ENCODE peak calls at places on chromosomes 1 and 21, in nine cellular contexts. L, U, I, W, P, N, Z, G and Y are unnamed samples.

GRCh38 chr1:245537992-245538391 is 383.2 kb downstream of the KIF26B start:
- DNase-seq in L (no peak), U (no peak), I (no peak), W (no peak), P (no peak), N (no peak), Z (no peak), G (no peak), Y (no peak)

GRCh38 chr1:25735956-25736529 is 64.0 kb upstream of the SELENON start:
- DNase-seq in L (no peak), U (no peak), I (no peak), W (peak), P (no peak), N (no peak), Z (no peak), G (no peak), Y (no peak)

GRCh38 chr21:38989745-38990423 is 184.2 kb downstream of the ETS2 start:
- DNase-seq in L (peak), U (no peak), I (no peak), W (no peak), P (peak), N (no peak), Z (no peak), G (no peak), Y (no peak)

GRCh38 chr1:41767534-41767933 is 151.2 kb downstream of the HIVEP3 start:
- DNase-seq in L (no peak), U (no peak), I (no peak), W (no peak), P (no peak), N (no peak), Z (no peak), G (no peak), Y (no peak)

GRCh38 chr1:61165402-61165801 is 83.0 kb downstream of the NFIA start:
- DNase-seq in L (no peak), U (no peak), I (no peak), W (no peak), P (no peak), N (no peak), Z (no peak), G (no peak), Y (no peak)

GRCh38 chr1:41387667-41388091 is 26.4 kb downstream of the FOXO6 start:
- DNase-seq in L (no peak), U (peak), I (no peak), W (peak), P (no peak), N (peak), Z (peak), G (no peak), Y (peak)

GRCh38 chr1:32539584-32540571 is 651 bp downstream of the ZBTB8A start:
- DNase-seq in L (peak), U (peak), I (no peak), W (peak), P (peak), N (peak), Z (peak), G (no peak), Y (peak)

GRCh38 chr1:248822148-248823032 is 3.3 kb downstream of the SH3BP5L start:
- DNase-seq in L (no peak), U (no peak), I (peak), W (no peak), P (no peak), N (no peak), Z (no peak), G (no peak), Y (peak)

GRCh38 chr1:235913311-235913710 is 46.6 kb upstream of the LYST start:
- DNase-seq in L (peak), U (no peak), I (no peak), W (no peak), P (no peak), N (no peak), Z (no peak), G (no peak), Y (no peak)

GRCh38 chr1:210394281-210394798 is 65.6 kb downstream of the HHAT start:
- DNase-seq in L (no peak), U (no peak), I (no peak), W (no peak), P (no peak), N (no peak), Z (no peak), G (peak), Y (no peak)

GRCh38 chr1:200918006-200918405 is 23.3 kb downstream of the INAVA start:
- DNase-seq in L (no peak), U (no peak), I (no peak), W (no peak), P (no peak), N (peak), Z (no peak), G (no peak), Y (no peak)

GRCh38 chr1:28833396-28833795 is 21.4 kb downstream of the OPRD1 start:
- DNase-seq in L (no peak), U (no peak), I (no peak), W (no peak), P (no peak), N (no peak), Z (no peak), G (no peak), Y (no peak)

GRCh38 chr1:214532070-214532469 is 19.3 kb downstream of the PTPN14 start:
- DNase-seq in L (no peak), U (no peak), I (no peak), W (no peak), P (no peak), N (no peak), Z (no peak), G (no peak), Y (no peak)

GRCh38 chr1:180916771-180917170 is 4.1 kb downstream of the KIAA1614 start:
- DNase-seq in L (no peak), U (no peak), I (no peak), W (no peak), P (no peak), N (peak), Z (no peak), G (no peak), Y (no peak)

GRCh38 chr1:192831706-192832355 is 23.0 kb downstream of the RGS2 start:
- DNase-seq in L (no peak), U (no peak), I (no peak), W (no peak), P (no peak), N (no peak), Z (no peak), G (no peak), Y (no peak)

DNA sequence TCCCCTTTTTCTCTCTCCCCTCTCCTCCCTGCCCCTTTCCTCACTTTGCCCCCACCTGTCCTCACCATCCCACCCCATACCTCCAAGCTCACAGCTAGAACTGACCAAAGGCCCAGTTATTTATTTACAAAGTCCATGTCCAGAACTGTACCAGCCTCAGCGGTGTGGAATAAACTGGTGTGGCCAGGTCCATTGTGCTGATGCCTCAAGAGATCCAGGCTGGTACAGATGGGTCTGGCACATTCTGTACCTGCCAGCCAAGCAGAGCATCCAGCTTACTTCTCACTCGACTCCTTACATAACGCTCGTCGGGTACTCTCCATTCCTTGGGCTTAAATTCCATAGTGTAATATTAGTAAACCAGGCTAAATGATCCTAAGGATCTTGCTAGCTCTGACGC is 11.8 kb downstream of the PDZK1IP1 start:
- DNase-seq in L (no peak), U (no peak), I (peak), W (no peak), P (no peak), N (no peak), Z (no peak), G (no peak), Y (no peak)
- H3K4me3 ChIP-seq in L (no peak), U (no peak), I (no peak), W (no peak), P (no peak), N (no peak), Z (no peak), G (no peak), Y (no peak)

GRCh38 chr21:43320526-43320925 is 106.4 kb downstream of the SIK1 start:
- DNase-seq in L (no peak), U (no peak), I (no peak), W (no peak), P (no peak), N (no peak), Z (no peak), G (no peak), Y (no peak)

GRCh38 chr21:43321611-43322010 is 105.3 kb downstream of the SIK1 start:
- DNase-seq in L (no peak), U (no peak), I (no peak), W (no peak), P (no peak), N (peak), Z (no peak), G (no peak), Y (no peak)

GRCh38 chr21:43322311-43322710 is 104.6 kb downstream of the SIK1 start:
- DNase-seq in L (no peak), U (no peak), I (no peak), W (no peak), P (no peak), N (no peak), Z (no peak), G (no peak), Y (no peak)

GRCh38 chr21:43322805-43323204 is 104.1 kb downstream of the SIK1 start:
- DNase-seq in L (no peak), U (no peak), I (no peak), W (no peak), P (no peak), N (no peak), Z (no peak), G (no peak), Y (no peak)

GRCh38 chr21:43321111-43321510 is 105.8 kb downstream of the SIK1 start:
- DNase-seq in L (no peak), U (no peak), I (no peak), W (no peak), P (no peak), N (peak), Z (no peak), G (no peak), Y (no peak)
- H3K27ac ChIP-seq in L (no peak), U (no peak), I (no peak), W (no peak), P (no peak), N (no peak), Z (no peak), G (no peak), Y (no peak)

GRCh38 chr1:85569737-85570404 is 10.7 kb upstream of the CCN1 start:
- DNase-seq in L (no peak), U (no peak), I (no peak), W (no peak), P (no peak), N (no peak), Z (no peak), G (no peak), Y (no peak)

GRCh38 chr1:85570446-85571180 is 9.9 kb upstream of the CCN1 start:
- DNase-seq in L (peak), U (no peak), I (no peak), W (no peak), P (no peak), N (no peak), Z (no peak), G (no peak), Y (no peak)

GRCh38 chr1:85569122-85569521 is 11.4 kb upstream of the CCN1 start:
- DNase-seq in L (peak), U (no peak), I (no peak), W (no peak), P (no peak), N (no peak), Z (no peak), G (no peak), Y (no peak)

GRCh38 chr1:85566890-85567289 is 13.7 kb upstream of the CCN1 start:
- DNase-seq in L (no peak), U (no peak), I (no peak), W (no peak), P (no peak), N (no peak), Z (no peak), G (no peak), Y (no peak)

GRCh38 chr1:85568660-85569059 is 11.9 kb upstream of the CCN1 start:
- DNase-seq in L (no peak), U (no peak), I (no peak), W (no peak), P (no peak), N (no peak), Z (no peak), G (no peak), Y (no peak)
- H3K4me3 ChIP-seq in L (no peak), U (no peak), I (no peak), W (no peak), P (no peak), N (no peak), Z (no peak), G (no peak), Y (no peak)

GRCh38 chr1:53172751-53173498 is 23.7 kb upstream of the CPT2 start:
- DNase-seq in L (no peak), U (peak), I (no peak), W (no peak), P (no peak), N (no peak), Z (peak), G (no peak), Y (peak)
- H3K27ac ChIP-seq in L (no peak), U (peak), I (no peak), W (no peak), P (no peak), N (no peak), Z (no peak), G (no peak), Y (no peak)

GRCh38 chr1:202578001-202578500 is 132.2 kb downstream of the SYT2 start:
- DNase-seq in L (no peak), U (no peak), I (no peak), W (no peak), P (no peak), N (no peak), Z (peak), G (no peak), Y (no peak)
- H3K4me3 ChIP-seq in L (no peak), U (no peak), I (no peak), W (no peak), P (no peak), N (no peak), Z (no peak), G (no peak), Y (no peak)

GRCh38 chr1:101388904-101389546 is 152.2 kb downstream of the S1PR1 start:
- DNase-seq in L (no peak), U (no peak), I (no peak), W (no peak), P (no peak), N (no peak), Z (no peak), G (no peak), Y (no peak)
- H3K27ac ChIP-seq in L (no peak), U (no peak), I (no peak), W (no peak), P (no peak), N (no peak), Z (no peak), G (no peak), Y (no peak)

DNA sequence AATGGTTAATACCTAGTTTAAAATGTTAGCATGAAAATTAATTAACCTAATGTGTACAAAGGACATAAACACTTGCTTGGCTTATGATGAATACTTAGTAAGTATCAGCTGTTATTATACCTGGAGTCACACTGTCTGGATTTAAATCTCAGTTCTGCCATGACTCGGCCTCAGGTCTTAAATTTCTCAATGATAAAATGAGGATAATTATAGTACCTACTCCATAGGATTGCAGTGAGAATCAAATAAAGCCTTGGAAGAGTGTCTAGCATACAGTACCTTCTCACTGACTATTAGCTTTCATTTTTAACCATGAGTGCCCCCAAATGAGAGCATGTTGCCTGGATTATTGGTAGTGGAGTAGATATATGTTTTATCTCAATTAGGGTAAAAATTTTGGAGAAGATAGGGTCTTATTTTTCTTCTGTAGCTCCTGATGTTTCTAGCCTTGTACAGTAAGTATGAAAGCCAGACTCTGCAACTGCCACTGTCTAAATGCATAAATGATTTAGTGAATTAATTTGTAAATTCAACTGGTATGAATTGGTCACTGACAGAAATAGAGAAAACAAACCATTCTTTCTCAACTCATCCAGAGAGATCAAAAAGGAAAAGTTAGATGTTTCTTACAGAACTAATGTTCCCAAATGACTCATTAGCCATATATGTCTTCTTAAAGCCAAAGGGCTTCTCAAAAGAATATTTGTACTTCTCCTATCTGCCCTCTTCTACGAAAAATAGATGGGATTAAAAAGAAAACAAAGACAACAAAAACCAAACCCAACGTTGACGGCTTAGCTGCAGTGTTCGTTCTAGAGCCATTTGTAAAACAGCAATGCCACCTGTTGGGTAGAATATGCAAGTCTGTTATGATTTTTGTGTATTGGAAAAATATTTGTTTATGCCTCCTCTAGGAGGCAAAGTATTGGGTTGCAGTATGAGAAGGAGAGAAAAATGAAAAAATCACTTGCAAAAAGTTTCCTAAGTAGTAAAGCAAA is 53.8 kb upstream of the MROH9 start:
- DNase-seq in L (peak), U (no peak), I (no peak), W (no peak), P (no peak), N (no peak), Z (peak), G (no peak), Y (peak)
- H3K4me3 ChIP-seq in L (no peak), U (no peak), I (no peak), W (no peak), P (no peak), N (no peak), Z (no peak), G (no peak), Y (no peak)

DNA sequence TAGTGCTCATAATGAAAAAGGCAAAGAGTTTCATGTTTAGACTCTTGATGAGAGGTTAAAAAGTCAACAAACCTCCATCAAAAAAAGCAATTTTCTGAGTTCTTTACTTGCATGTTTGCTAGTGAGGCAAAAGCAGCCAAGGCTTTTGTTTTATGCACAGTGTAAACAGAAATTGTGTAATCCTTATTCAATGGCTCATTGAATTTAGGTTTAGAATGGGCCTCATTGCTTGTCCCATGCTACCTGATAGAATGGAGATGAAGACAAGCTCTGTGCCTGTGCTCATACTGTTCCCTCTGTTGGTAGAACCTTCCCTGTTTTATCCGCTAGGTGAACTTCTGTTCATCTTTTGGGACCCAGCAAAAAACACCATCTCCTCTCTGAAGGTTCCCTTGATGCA is 10.0 kb upstream of the LRRC8D start:
- DNase-seq in L (no peak), U (no peak), I (no peak), W (no peak), P (no peak), N (no peak), Z (no peak), G (no peak), Y (no peak)
- H3K27ac ChIP-seq in L (no peak), U (no peak), I (no peak), W (no peak), P (no peak), N (no peak), Z (no peak), G (no peak), Y (no peak)

DNA sequence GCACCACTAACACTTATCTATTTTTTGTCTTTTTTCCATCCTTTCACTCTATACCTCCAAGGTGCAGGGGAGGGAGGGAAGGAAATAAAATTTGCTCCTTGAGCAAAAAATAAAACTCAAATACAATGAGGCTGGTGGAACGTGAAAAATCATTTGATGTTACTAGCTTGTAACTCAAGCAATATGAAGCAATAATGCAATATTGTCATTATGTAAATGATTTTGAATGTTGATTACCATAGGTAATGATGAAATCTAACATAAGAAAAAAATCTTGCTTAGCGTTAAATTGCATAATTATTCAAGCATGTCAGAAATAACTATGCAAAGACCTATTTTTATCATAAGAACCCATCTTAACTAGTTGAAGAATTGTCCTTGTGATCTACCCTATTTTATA is 277.7 kb downstream of the KCTD3 start:
- DNase-seq in L (no peak), U (no peak), I (no peak), W (no peak), P (no peak), N (no peak), Z (no peak), G (no peak), Y (no peak)
- H3K4me3 ChIP-seq in L (no peak), U (no peak), I (no peak), W (no peak), P (no peak), N (no peak), Z (no peak), G (no peak), Y (no peak)

GRCh38 chr1:56077223-56077622 is 502.1 kb downstream of the PLPP3 start:
- DNase-seq in L (no peak), U (no peak), I (no peak), W (no peak), P (no peak), N (no peak), Z (no peak), G (no peak), Y (no peak)

GRCh38 chr1:56074357-56074717 is 505.0 kb downstream of the PLPP3 start:
- DNase-seq in L (no peak), U (no peak), I (no peak), W (no peak), P (no peak), N (no peak), Z (no peak), G (no peak), Y (no peak)

GRCh38 chr1:56081151-56081550 is 498.2 kb downstream of the PLPP3 start:
- DNase-seq in L (no peak), U (peak), I (no peak), W (no peak), P (no peak), N (no peak), Z (no peak), G (no peak), Y (no peak)

GRCh38 chr1:56084242-56084641 is 495.1 kb downstream of the PLPP3 start:
- DNase-seq in L (no peak), U (no peak), I (no peak), W (no peak), P (no peak), N (no peak), Z (no peak), G (no peak), Y (no peak)

GRCh38 chr1:56080123-56080522 is 499.2 kb downstream of the PLPP3 start:
- DNase-seq in L (peak), U (no peak), I (no peak), W (no peak), P (no peak), N (no peak), Z (no peak), G (no peak), Y (no peak)
- H3K27ac ChIP-seq in L (peak), U (no peak), I (no peak), W (no peak), P (no peak), N (peak), Z (no peak), G (no peak), Y (no peak)